ENCODE peak calls at places on chromosome X, in five cellular contexts. One of them, this sample, is unnamed.

GRCh38 chrX:69906447-69906846 is 143.3 kb downstream of the AWAT2 start:
- DNase-seq in AG09309: no peak
- DNase-seq in D721Med: no peak
- DNase-seq in astrocyte of the spinal cord: no peak
- DNase-seq in natural killer cell: no peak
- DNase-seq in this sample: no peak

GRCh38 chrX:101931104-101931493 is 728 bp downstream of the ZMAT1 start:
- DNase-seq in natural killer cell: no peak
- DNase-seq in D721Med: no peak
- DNase-seq in AG09309: no peak
- DNase-seq in astrocyte of the spinal cord: no peak
- DNase-seq in this sample: no peak

GRCh38 chrX:103149652-103150051 is 56.7 kb upstream of the NXF3 start:
- DNase-seq in AG09309: no peak
- DNase-seq in D721Med: no peak
- DNase-seq in natural killer cell: no peak
- DNase-seq in astrocyte of the spinal cord: no peak
- DNase-seq in this sample: no peak

GRCh38 chrX:118523920-118524319 is 28.3 kb downstream of the DOCK11 start:
- DNase-seq in astrocyte of the spinal cord: no peak
- DNase-seq in natural killer cell: no peak
- DNase-seq in AG09309: no peak
- DNase-seq in D721Med: no peak
- DNase-seq in this sample: no peak

GRCh38 chrX:15749642-15750610 is 11.9 kb downstream of the CA5B start:
- DNase-seq in astrocyte of the spinal cord: no peak
- DNase-seq in AG09309: no peak
- DNase-seq in D721Med: no peak
- DNase-seq in natural killer cell: no peak
- DNase-seq in this sample: no peak

GRCh38 chrX:108735087-108735679 is 1.2 kb downstream of the IRS4 start:
- DNase-seq in natural killer cell: no peak
- DNase-seq in astrocyte of the spinal cord: no peak
- DNase-seq in D721Med: no peak
- DNase-seq in AG09309: no peak
- DNase-seq in this sample: no peak

GRCh38 chrX:15206306-15206705 is 63.6 kb downstream of the ASB9 start:
- DNase-seq in natural killer cell: no peak
- DNase-seq in D721Med: no peak
- DNase-seq in astrocyte of the spinal cord: no peak
- DNase-seq in AG09309: no peak
- DNase-seq in this sample: no peak

GRCh38 chrX:32281853-32282252 is 929.5 kb downstream of the DMD start:
- DNase-seq in natural killer cell: no peak
- DNase-seq in AG09309: no peak
- DNase-seq in astrocyte of the spinal cord: no peak
- DNase-seq in D721Med: no peak
- DNase-seq in this sample: no peak

GRCh38 chrX:11687157-11687556 is 21.4 kb upstream of the ARHGAP6 start:
- DNase-seq in AG09309: no peak
- DNase-seq in astrocyte of the spinal cord: no peak
- DNase-seq in D721Med: no peak
- DNase-seq in natural killer cell: no peak
- DNase-seq in this sample: no peak

GRCh38 chrX:65697915-65698796 is 30.7 kb downstream of the MSN start:
- DNase-seq in D721Med: no peak
- DNase-seq in AG09309: no peak
- DNase-seq in natural killer cell: peak
- DNase-seq in astrocyte of the spinal cord: no peak
- DNase-seq in this sample: peak

GRCh38 chrX:65757943-65758342 is 90.5 kb downstream of the MSN start:
- DNase-seq in astrocyte of the spinal cord: no peak
- DNase-seq in D721Med: no peak
- DNase-seq in natural killer cell: no peak
- DNase-seq in AG09309: no peak
- DNase-seq in this sample: no peak

GRCh38 chrX:115650916-115651315 is 89.9 kb downstream of the PLS3 start:
- DNase-seq in AG09309: peak
- DNase-seq in astrocyte of the spinal cord: peak
- DNase-seq in D721Med: no peak
- DNase-seq in natural killer cell: no peak
- DNase-seq in this sample: no peak

GRCh38 chrX:68652327-68652930 is 5.0 kb downstream of the STARD8 start:
- DNase-seq in D721Med: no peak
- DNase-seq in AG09309: no peak
- DNase-seq in natural killer cell: no peak
- DNase-seq in astrocyte of the spinal cord: peak
- DNase-seq in this sample: no peak

GRCh38 chrX:19593684-19594083 is 78.4 kb upstream of the MAP3K15 start:
- DNase-seq in D721Med: no peak
- DNase-seq in natural killer cell: no peak
- DNase-seq in AG09309: no peak
- DNase-seq in astrocyte of the spinal cord: peak
- DNase-seq in this sample: no peak

GRCh38 chrX:84118315-84118714 is 69.7 kb downstream of the RPS6KA6 start:
- DNase-seq in natural killer cell: no peak
- DNase-seq in AG09309: no peak
- DNase-seq in D721Med: no peak
- DNase-seq in astrocyte of the spinal cord: no peak
- DNase-seq in this sample: no peak

GRCh38 chrX:41482153-41482850 is 35.2 kb downstream of the NYX start:
- DNase-seq in D721Med: no peak
- DNase-seq in astrocyte of the spinal cord: no peak
- DNase-seq in AG09309: no peak
- DNase-seq in natural killer cell: no peak
- DNase-seq in this sample: no peak

GRCh38 chrX:50770702-50771101 is 43.3 kb downstream of the SHROOM4 start:
- DNase-seq in AG09309: no peak
- DNase-seq in natural killer cell: no peak
- DNase-seq in D721Med: no peak
- DNase-seq in astrocyte of the spinal cord: no peak
- DNase-seq in this sample: no peak

GRCh38 chrX:43676960-43677582 is 21.0 kb downstream of the MAOA start:
- DNase-seq in astrocyte of the spinal cord: peak
- DNase-seq in natural killer cell: no peak
- DNase-seq in AG09309: no peak
- DNase-seq in D721Med: no peak
- DNase-seq in this sample: no peak

GRCh38 chrX:68534696-68535095 is 35.8 kb downstream of the YIPF6 start:
- DNase-seq in natural killer cell: no peak
- DNase-seq in astrocyte of the spinal cord: no peak
- DNase-seq in D721Med: no peak
- DNase-seq in AG09309: no peak
- DNase-seq in this sample: no peak

GRCh38 chrX:81957900-81958545 is 756.1 kb downstream of the SH3BGRL start:
- DNase-seq in astrocyte of the spinal cord: no peak
- DNase-seq in D721Med: no peak
- DNase-seq in AG09309: no peak
- DNase-seq in natural killer cell: no peak
- DNase-seq in this sample: no peak
- TF ChIP-seq CTCF in astrocyte of the spinal cord: no peak
- TF ChIP-seq CTCF in D721Med: peak
- TF ChIP-seq CTCF in AG09309: no peak
- TF ChIP-seq CTCF in natural killer cell: no peak
- TF ChIP-seq CTCF in this sample: no peak

DNA sequence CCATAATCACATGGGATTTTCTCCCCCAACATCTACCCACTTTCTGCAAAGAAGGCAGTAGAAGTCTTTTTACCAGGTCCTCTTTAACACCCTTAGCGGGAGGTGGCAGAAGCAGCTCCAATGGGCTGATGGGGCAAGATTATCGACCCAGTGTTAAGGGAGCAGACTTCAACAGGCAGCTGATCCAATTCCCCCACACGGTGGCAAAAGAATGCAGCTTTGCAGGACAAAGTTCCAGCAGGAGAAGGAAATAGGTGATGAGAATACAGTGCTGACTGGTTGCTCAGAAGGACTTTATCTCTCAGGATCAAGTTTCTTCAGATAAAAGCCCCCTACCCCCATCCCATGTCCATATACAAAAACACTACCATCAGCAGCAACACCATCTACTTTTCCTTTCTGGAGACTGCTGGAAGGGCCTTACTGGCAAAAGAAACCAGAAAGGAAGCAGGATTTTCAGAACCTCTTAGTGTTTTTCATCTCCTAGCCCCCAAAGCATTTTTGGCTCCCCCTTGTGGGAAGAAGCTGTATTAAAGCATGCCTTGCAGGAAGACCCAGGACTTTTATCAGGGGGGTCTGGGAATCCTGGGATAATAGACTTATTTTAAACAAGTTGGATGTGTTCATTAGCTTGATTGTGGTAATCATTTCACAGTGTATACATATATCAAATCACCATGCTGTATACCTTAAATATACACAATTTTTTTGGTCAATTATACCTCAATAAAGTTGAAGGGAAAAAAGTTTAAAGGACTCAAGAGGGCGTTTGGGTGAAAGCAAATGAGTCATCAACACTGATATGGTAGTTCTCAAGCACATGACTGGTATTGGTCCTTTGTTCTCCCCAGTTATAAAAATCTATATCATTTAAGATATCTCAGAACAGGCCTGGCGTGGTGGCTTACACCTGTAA is 146.4 kb downstream of the GPC3 start:
- DNase-seq in astrocyte of the spinal cord: peak
- DNase-seq in natural killer cell: no peak
- DNase-seq in AG09309: no peak
- DNase-seq in D721Med: no peak
- DNase-seq in this sample: no peak
- TF ChIP-seq CTCF in astrocyte of the spinal cord: peak
- TF ChIP-seq CTCF in natural killer cell: peak
- TF ChIP-seq CTCF in AG09309: peak
- TF ChIP-seq CTCF in D721Med: peak
- TF ChIP-seq CTCF in this sample: no peak

GRCh38 chrX:52271212-52271611 is 86.5 kb downstream of the MAGED4 start:
- DNase-seq in natural killer cell: no peak
- DNase-seq in astrocyte of the spinal cord: no peak
- DNase-seq in D721Med: no peak
- DNase-seq in AG09309: no peak
- DNase-seq in this sample: no peak
- TF ChIP-seq CTCF in natural killer cell: no peak
- TF ChIP-seq CTCF in astrocyte of the spinal cord: peak
- TF ChIP-seq CTCF in D721Med: no peak
- TF ChIP-seq CTCF in AG09309: peak
- TF ChIP-seq CTCF in this sample: no peak

GRCh38 chrX:17082831-17083230 is 136.4 kb downstream of the REPS2 start:
- DNase-seq in D721Med: no peak
- DNase-seq in AG09309: no peak
- DNase-seq in astrocyte of the spinal cord: no peak
- DNase-seq in natural killer cell: no peak
- DNase-seq in this sample: no peak
- TF ChIP-seq CTCF in D721Med: peak
- TF ChIP-seq CTCF in AG09309: peak
- TF ChIP-seq CTCF in astrocyte of the spinal cord: no peak
- TF ChIP-seq CTCF in natural killer cell: no peak
- TF ChIP-seq CTCF in this sample: no peak

GRCh38 chrX:153924149-153924861 is 1.8 kb downstream of the ARHGAP4 start:
- DNase-seq in astrocyte of the spinal cord: peak
- DNase-seq in D721Med: peak
- DNase-seq in natural killer cell: no peak
- DNase-seq in AG09309: no peak
- DNase-seq in this sample: no peak
- TF ChIP-seq CTCF in astrocyte of the spinal cord: peak
- TF ChIP-seq CTCF in D721Med: no peak
- TF ChIP-seq CTCF in natural killer cell: no peak
- TF ChIP-seq CTCF in AG09309: peak
- TF ChIP-seq CTCF in this sample: no peak

This sample was measured in activated B cell treated with CpG ODN at 0.5 μM for 24 hours.